ENCODE peak calls at places on chromosome 4, in eight cellular contexts. I, B, K, J, Z, T, U and A are unnamed samples.
A peak's percentile ranks its signal among the peaks of the same experiment; 100 is the strongest.

GRCh38 chr4:23269583-23269982 is 576.8 kb downstream of the GBA3 start:
- DNase-seq in I (no peak), T (no peak), B (no peak), K (no peak), U (no peak), Z (no peak), J (no peak), A (no peak)

GRCh38 chr4:152266831-152267480 is 268.9 kb downstream of the FBXW7 start:
- DNase-seq in U (no peak), K (no peak), T (no peak), Z (no peak), J (no peak), I (no peak), B (no peak), A (no peak)

GRCh38 chr4:84578540-84579409 is 4.2 kb upstream of the CDS1 start:
- DNase-seq in Z (no peak), B (peak; percentile 41), T (no peak), K (no peak), I (peak; percentile 5), U (peak; percentile 21), J (no peak), A (peak; percentile 42)

GRCh38 chr4:120714581-120714980 is 207.9 kb downstream of the PRDM5 start:
- DNase-seq in I (no peak), K (no peak), U (no peak), B (no peak), Z (no peak), T (no peak), J (no peak), A (no peak)

GRCh38 chr4:152045781-152046571 is 285.2 kb upstream of the GATB start:
- DNase-seq in Z (peak; percentile 75), U (no peak), J (no peak), I (peak; percentile 27), K (peak; percentile 94), T (peak; percentile 48), B (no peak), A (peak; percentile 64)

GRCh38 chr4:89368855-89369254 is 61.3 kb upstream of the GPRIN3 start:
- DNase-seq in J (no peak), Z (no peak), U (no peak), B (no peak), I (no peak), K (no peak), T (no peak), A (no peak)

GRCh38 chr4:15656038-15656470 is 897 bp upstream of the FBXL5 start:
- DNase-seq in Z (no peak), I (no peak), B (no peak), U (no peak), T (no peak), K (peak; percentile 72), J (no peak), A (no peak)

GRCh38 chr4:87716350-87717041 is 66.4 kb downstream of the DMP1 start:
- DNase-seq in K (no peak), U (no peak), I (no peak), T (no peak), J (no peak), B (no peak), Z (no peak), A (peak; percentile 4)

GRCh38 chr4:1376391-1376840 is 29.4 kb downstream of the UVSSA start:
- DNase-seq in Z (no peak), B (no peak), U (no peak), T (peak; percentile 9), I (no peak), J (no peak), K (no peak), A (no peak)

GRCh38 chr4:147772459-147772969 is 40.6 kb downstream of the ARHGAP10 start:
- DNase-seq in J (no peak), Z (no peak), U (no peak), T (no peak), K (no peak), B (no peak), I (no peak), A (no peak)

GRCh38 chr4:157978680-157979361 is 194.0 kb downstream of the GASK1B start:
- DNase-seq in Z (peak; percentile 34), J (no peak), K (peak; percentile 45), B (peak; percentile 70), I (peak; percentile 7), U (no peak), T (peak; percentile 18), A (peak; percentile 16)

GRCh38 chr4:13872145-13872544 is 244.6 kb upstream of the BOD1L1 start:
- DNase-seq in T (no peak), J (no peak), Z (no peak), B (no peak), U (no peak), I (no peak), K (no peak), A (no peak)

GRCh38 chr4:93780080-93780479 is 48.5 kb upstream of the ATOH1 start:
- DNase-seq in K (no peak), I (no peak), J (no peak), U (no peak), Z (no peak), T (no peak), B (no peak), A (no peak)

GRCh38 chr4:113159901-113160545 is 110.6 kb downstream of the ANK2 start:
- DNase-seq in J (no peak), B (no peak), K (no peak), Z (no peak), U (no peak), I (no peak), T (no peak), A (no peak)

GRCh38 chr4:1783970-1784369 is 9.1 kb upstream of the FGFR3 start:
- DNase-seq in U (no peak), J (no peak), T (no peak), B (no peak), Z (no peak), K (no peak), I (no peak), A (peak; percentile 73)

GRCh38 chr4:186840222-186840701 is 116.6 kb upstream of the FAT1 start:
- DNase-seq in U (no peak), K (no peak), T (peak; percentile 17), I (no peak), J (no peak), B (no peak), Z (no peak), A (no peak)

GRCh38 chr4:41058426-41058825 is 155.9 kb downstream of the APBB2 start:
- DNase-seq in I (no peak), Z (no peak), K (no peak), B (no peak), U (no peak), T (no peak), J (no peak), A (no peak)

GRCh38 chr4:77354550-77354949 is 197.5 kb downstream of the CCNG2 start:
- DNase-seq in I (no peak), T (no peak), Z (no peak), B (no peak), U (no peak), K (no peak), J (no peak), A (peak; percentile 34)

GRCh38 chr4:69360271-69360670 is 80.0 kb downstream of the UGT2B28 start:
- DNase-seq in J (no peak), T (no peak), K (no peak), U (no peak), I (no peak), Z (no peak), B (no peak), A (no peak)

GRCh38 chr4:69362351-69362750 is 82.1 kb downstream of the UGT2B28 start:
- DNase-seq in B (no peak), Z (no peak), J (no peak), U (no peak), I (no peak), T (no peak), K (no peak), A (no peak)
- TF ChIP-seq CTCF in B (no peak), Z (no peak), J (no peak), U (no peak), I (no peak), T (no peak), K (no peak), A (no peak)

GRCh38 chr4:82382756-82383155 is 9.0 kb upstream of the HNRNPD start:
- DNase-seq in B (no peak), K (no peak), J (no peak), T (no peak), U (no peak), Z (no peak), I (no peak), A (no peak)

DNA sequence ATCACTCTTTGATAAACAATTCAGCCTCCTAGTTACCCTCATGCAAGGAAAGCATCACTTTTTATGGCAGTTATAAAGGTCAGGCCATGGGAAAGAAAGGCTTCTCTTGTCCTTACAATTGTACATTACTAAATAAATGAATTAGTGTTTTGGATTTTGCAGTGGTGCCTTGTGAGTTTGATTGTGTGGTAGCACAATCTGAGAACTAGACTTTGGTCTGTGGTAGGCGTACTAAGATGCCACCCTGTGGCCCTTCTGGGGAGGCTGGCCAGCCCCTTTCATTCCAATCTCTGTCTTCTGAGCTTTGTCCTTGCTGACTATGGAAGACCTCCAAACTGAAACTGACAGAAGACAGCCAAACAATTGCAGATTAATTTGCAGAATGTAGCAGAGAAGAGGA is 14.6 kb upstream of the HNRNPD start:
- DNase-seq in J (no peak), K (no peak), U (no peak), Z (no peak), I (no peak), B (no peak), T (no peak), A (no peak)
- TF ChIP-seq CTCF in J (no peak), K (peak; percentile 24), U (no peak), Z (no peak), I (no peak), B (peak; percentile 3), T (peak; percentile 17), A (no peak)

DNA sequence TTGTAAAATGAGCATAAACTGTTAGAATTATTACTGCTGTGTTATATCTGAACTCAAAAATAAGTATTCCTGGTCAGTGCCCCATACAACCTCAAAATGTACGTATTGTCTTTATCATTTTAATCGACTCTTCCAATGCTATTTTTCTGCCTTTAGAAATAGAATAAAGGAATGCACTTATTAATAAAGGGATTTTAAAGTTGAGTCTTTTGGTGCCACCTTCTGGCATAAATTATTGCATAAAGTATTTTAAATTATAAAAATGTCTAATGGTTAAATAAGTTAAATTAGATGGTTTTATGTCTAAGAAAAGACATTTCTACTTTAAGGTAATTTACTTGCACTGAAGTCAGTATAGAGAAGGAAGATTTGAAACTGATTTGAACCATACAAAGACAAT is 424.0 kb upstream of the NDST4 start:
- DNase-seq in J (no peak), U (no peak), K (no peak), I (no peak), Z (no peak), T (no peak), B (peak; percentile 29), A (no peak)
- TF ChIP-seq CTCF in J (no peak), U (no peak), K (no peak), I (no peak), Z (no peak), T (peak; percentile 5), B (peak; percentile 29), A (peak; percentile 38)

DNA sequence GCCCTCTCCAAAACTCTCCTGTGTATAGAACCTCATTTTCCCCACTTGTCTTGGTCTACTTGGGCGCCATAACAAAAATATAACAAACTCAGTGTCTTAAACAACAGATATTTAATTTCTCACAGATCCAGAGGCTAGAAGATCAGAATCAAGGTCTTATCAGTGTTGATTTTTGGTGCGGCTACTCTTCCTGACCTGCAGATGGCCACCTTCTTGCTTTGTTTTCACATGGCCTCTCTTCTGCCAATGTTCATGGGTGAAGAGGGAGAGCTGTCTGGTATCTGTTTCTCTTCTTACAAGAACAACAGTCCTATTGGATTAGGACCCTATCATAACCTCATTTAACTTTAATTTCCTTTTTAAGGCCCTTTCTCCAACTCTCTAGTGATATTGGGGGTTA is 177.3 kb downstream of the PABPC4L start:
- DNase-seq in B (no peak), T (no peak), Z (no peak), I (no peak), K (no peak), U (no peak), J (no peak), A (no peak)
- TF ChIP-seq CTCF in B (peak; percentile 14), T (no peak), Z (no peak), I (no peak), K (peak; percentile 69), U (no peak), J (no peak), A (no peak)